ENCODE peak calls at places on chromosomes 16 and 17, in six cellular contexts. M is heart right ventricle, F is SW 1271, C is NCI-H460, S is RPMI8226, X is NCI-H2171 treated with DMSO at 0.1 percent for 48 hours. I is an unnamed sample.

GRCh38 chr17:57375770-57376181 is 119.5 kb downstream of the MSI2 start:
- DNase-seq in M (no peak), F (no peak), C (no peak), S (no peak), X (no peak), I (no peak)

GRCh38 chr16:82735696-82736095 is 108.9 kb downstream of the CDH13 start:
- DNase-seq in M (peak; percentile 36), F (no peak), C (no peak), S (no peak), X (no peak), I (no peak)

GRCh38 chr16:73204359-73205152 is 156.6 kb upstream of the ZFHX3 start:
- DNase-seq in M (no peak), F (no peak), C (no peak), S (no peak), X (no peak), I (no peak)

GRCh38 chr17:55215711-55216110 is 49.0 kb upstream of the HLF start:
- DNase-seq in M (no peak), F (no peak), C (no peak), S (no peak), X (no peak), I (no peak)

GRCh38 chr16:4183258-4184037 is 58.4 kb downstream of the SRL start:
- DNase-seq in M (peak; percentile 91), F (peak; percentile 42), C (peak; percentile 91), S (peak; percentile 97), X (peak; percentile 80), I (peak; percentile 91)

GRCh38 chr17:40317345-40317873 is 8.4 kb downstream of the RARA start:
- DNase-seq in M (peak; percentile 65), F (no peak), C (peak; percentile 68), S (peak; percentile 64), X (peak; percentile 57), I (peak; percentile 64)

GRCh38 chr17:41717408-41718286 is 5.5 kb downstream of the GAST start:
- DNase-seq in M (no peak), F (no peak), C (no peak), S (peak; percentile 55), X (no peak), I (no peak)

GRCh38 chr17:65855245-65855644 is 293.8 kb upstream of the AXIN2 start:
- DNase-seq in M (no peak), F (no peak), C (no peak), S (no peak), X (no peak), I (no peak)

GRCh38 chr16:17437142-17437720 is 33.5 kb downstream of the XYLT1 start:
- DNase-seq in M (no peak), F (no peak), C (no peak), S (no peak), X (peak; percentile 58), I (no peak)

GRCh38 chr17:36149296-36149820 is 27.1 kb downstream of the TBC1D3B start:
- DNase-seq in M (no peak), F (no peak), C (no peak), S (no peak), X (no peak), I (peak; percentile 29)

GRCh38 chr17:73192219-73192893 is 499 bp upstream of the COG1 start:
- DNase-seq in M (peak; percentile 64), F (peak; percentile 50), C (peak; percentile 64), S (peak; percentile 80), X (peak; percentile 86), I (peak; percentile 59)

GRCh38 chr17:49910094-49910857 is 58.7 kb upstream of the DLX4 start:
- DNase-seq in M (no peak), F (no peak), C (no peak), S (no peak), X (no peak), I (no peak)

GRCh38 chr17:81251943-81252301 is 12.8 kb downstream of the NDUFAF8 start:
- DNase-seq in M (no peak), F (no peak), C (no peak), S (no peak), X (no peak), I (no peak)

I was measured in ovary.